ENCODE peak calls at places on chromosomes 12 and 14, in nine cellular contexts. A, N, O, H, T, F, Y, L and C are unnamed samples.

GRCh38 chr14:54354096-54354495 is 42.7 kb upstream of the CDKN3 start:
- DNase-seq in T (no peak), F (no peak), H (peak; percentile 23), O (no peak), A (no peak), N (no peak), Y (no peak), L (no peak), C (no peak)

GRCh38 chr14:36438883-36439282 is 81.1 kb downstream of the NKX2-1 start:
- DNase-seq in F (no peak), T (no peak), A (no peak), H (no peak), Y (no peak), N (no peak), L (no peak), O (no peak), C (no peak)

GRCh38 chr12:63420206-63420644 is 248.1 kb downstream of the DPY19L2 start:
- DNase-seq in A (peak; percentile 98), L (peak; percentile 24), O (no peak), N (peak; percentile 34), H (peak; percentile 82), Y (no peak), F (no peak), T (peak; percentile 41), C (no peak)

GRCh38 chr14:64812412-64812811 is 67.3 kb downstream of the SPTB start:
- DNase-seq in T (peak; percentile 63), L (no peak), Y (peak; percentile 9), F (peak; percentile 42), O (no peak), N (no peak), H (peak; percentile 71), A (no peak), C (peak; percentile 32)

GRCh38 chr12:13179159-13180074 is 17.1 kb upstream of the EMP1 start:
- DNase-seq in F (peak; percentile 68), T (peak; percentile 38), A (peak; percentile 68), Y (no peak), N (no peak), L (no peak), O (no peak), H (peak; percentile 80), C (peak; percentile 29)

GRCh38 chr14:34081576-34082136 is 130.8 kb upstream of the EGLN3 start:
- DNase-seq in L (peak; percentile 88), F (no peak), N (no peak), H (no peak), A (no peak), T (peak; percentile 27), O (no peak), Y (no peak), C (no peak)

GRCh38 chr12:27277846-27278260 is 33.8 kb downstream of the STK38L start:
- DNase-seq in L (peak; percentile 96), Y (no peak), T (no peak), H (no peak), A (no peak), N (peak; percentile 63), F (no peak), O (no peak), C (no peak)

GRCh38 chr12:3968523-3968922 is 95.3 kb upstream of the PARP11 start:
- DNase-seq in Y (no peak), L (no peak), F (no peak), H (no peak), A (no peak), O (no peak), T (no peak), N (no peak), C (no peak)

GRCh38 chr14:104714066-104714465 is 10.0 kb upstream of the ADSS1 start:
- DNase-seq in O (no peak), A (no peak), Y (no peak), T (no peak), F (no peak), H (no peak), N (no peak), L (no peak), C (no peak)

GRCh38 chr14:96978525-96979272 is 181.5 kb downstream of the VRK1 start:
- DNase-seq in A (no peak), T (no peak), N (no peak), H (no peak), O (no peak), Y (no peak), L (no peak), F (no peak), C (no peak)

GRCh38 chr12:57604454-57605307 is at the start of gene DTX3:
- DNase-seq in H (peak; percentile 70), N (peak; percentile 54), O (peak; percentile 67), A (no peak), L (no peak), Y (peak; percentile 23), T (peak; percentile 46), F (no peak), C (no peak)

GRCh38 chr12:5254703-5255102 is 177.2 kb upstream of the NTF3 start:
- DNase-seq in N (no peak), T (no peak), H (no peak), A (no peak), F (no peak), L (peak; percentile 17), Y (no peak), O (no peak), C (no peak)
- H3K9me3 ChIP-seq in N (no peaks in the 10 kb centered on the region), T (no peaks in the 10 kb centered on the region), H (no peaks in the 10 kb centered on the region), A (no peaks in the 10 kb centered on the region), F (no peaks in the 10 kb centered on the region), L (no peaks in the 10 kb centered on the region), Y (no peaks in the 10 kb centered on the region), O (no peaks in the 10 kb centered on the region), C (no peaks in the 10 kb centered on the region)

DNA sequence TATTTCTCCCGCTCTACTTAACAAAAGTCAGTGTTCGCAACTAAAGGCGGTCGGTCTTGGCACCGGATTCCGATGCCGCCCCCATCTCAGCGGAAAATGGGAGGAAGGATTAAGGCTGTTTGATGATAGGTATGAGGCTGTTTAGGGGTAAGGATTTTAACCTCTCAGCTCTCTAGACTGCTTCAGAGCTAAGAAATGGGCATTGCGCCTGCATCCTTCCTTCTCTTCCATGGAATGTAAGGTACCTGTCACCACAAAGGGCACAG is 1.4 kb downstream of the COCH start:
- DNase-seq in A (no peak), H (no peak), L (no peak), N (no peak), O (no peak), Y (no peak), T (no peak), F (no peak), C (no peak)
- H3K9me3 ChIP-seq in A (no peaks in the 10 kb centered on the region), H (no peaks in the 10 kb centered on the region), L (no peaks in the 10 kb centered on the region), N (no peaks in the 10 kb centered on the region), O (no peaks in the 10 kb centered on the region), Y (no peaks in the 10 kb centered on the region), T (no peaks in the 10 kb centered on the region), F (no peaks in the 10 kb centered on the region), C (no peaks in the 10 kb centered on the region)

GRCh38 chr14:48771717-48772116 is 814.5 kb downstream of the RPS29 start:
- DNase-seq in H (no peak), L (peak; percentile 73), A (no peak), O (no peak), T (no peak), F (no peak), Y (no peak), N (peak; percentile 39), C (no peak)
- H3K9me3 ChIP-seq in H (no peaks in the 10 kb centered on the region), L (no peaks in the 10 kb centered on the region), A (no peaks in the 10 kb centered on the region), O (no peaks in the 10 kb centered on the region), T (no peaks in the 10 kb centered on the region), F (peaks cover 4% of the 10 kb centered on the region), Y (no peaks in the 10 kb centered on the region), N (no peaks in the 10 kb centered on the region), C (no peaks in the 10 kb centered on the region)

DNA sequence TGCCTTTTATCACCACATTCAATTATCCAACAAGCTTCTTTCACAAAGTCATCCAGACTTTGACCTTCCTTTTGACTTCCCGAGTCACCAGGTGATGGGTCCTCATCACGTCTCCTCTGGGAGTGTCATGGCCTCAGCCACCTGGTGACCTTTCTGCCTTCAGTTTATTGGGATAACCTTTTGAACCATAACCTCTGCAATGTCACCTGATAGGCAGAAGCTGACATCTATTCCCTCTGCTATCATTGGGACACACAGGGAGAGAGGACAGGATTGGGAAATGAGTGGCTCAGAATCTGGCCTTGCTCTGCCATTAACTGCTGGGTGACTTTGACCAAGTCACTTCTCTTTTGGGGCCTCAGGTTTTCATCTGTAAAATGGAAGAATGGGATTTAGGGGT is 388.7 kb downstream of the NUAK1 start:
- DNase-seq in L (no peak), Y (no peak), F (no peak), H (no peak), A (no peak), O (no peak), N (no peak), T (no peak), C (no peak)
- H3K9me3 ChIP-seq in L (no peaks in the 10 kb centered on the region), Y (no peaks in the 10 kb centered on the region), F (no peaks in the 10 kb centered on the region), H (no peaks in the 10 kb centered on the region), A (no peaks in the 10 kb centered on the region), O (no peaks in the 10 kb centered on the region), N (no peaks in the 10 kb centered on the region), T (no peaks in the 10 kb centered on the region), C (no peaks in the 10 kb centered on the region)

GRCh38 chr12:38155020-38155395 is 161.6 kb upstream of the ALG10B start:
- DNase-seq in N (no peak), A (no peak), T (no peak), Y (no peak), L (no peak), H (no peak), F (no peak), O (no peak), C (no peak)
- H3K9me3 ChIP-seq in N (no peaks in the 10 kb centered on the region), A (no peaks in the 10 kb centered on the region), T (no peaks in the 10 kb centered on the region), Y (peaks cover 17% of the 10 kb centered on the region), L (peaks cover 8% of the 10 kb centered on the region), H (peaks cover 100% of the 10 kb centered on the region), F (no peaks in the 10 kb centered on the region), O (no peaks in the 10 kb centered on the region), C (no peaks in the 10 kb centered on the region)